ENCODE peak calls at places on chromosomes 11 and 22, in six cellular contexts. Y, Q, J, C, V and P are unnamed samples.
A peak's percentile ranks its signal among the peaks of the same experiment; 100 is the strongest.

GRCh38 chr22:47199261-47199948 is 437.0 kb downstream of the TBC1D22A start:
- DNase-seq in Y (no peak), Q (no peak), J (no peak), C (no peak), V (no peak), P (no peak)

GRCh38 chr22:30275625-30276024 is 9.0 kb upstream of the OSM start:
- DNase-seq in Y (no peak), Q (peak; percentile 42), J (no peak), C (no peak), V (no peak), P (no peak)

GRCh38 chr11:115197031-115197430 is 307.2 kb downstream of the CADM1 start:
- DNase-seq in Y (no peak), Q (no peak), J (no peak), C (no peak), V (no peak), P (no peak)

GRCh38 chr22:31977939-31978338 is 33.6 kb downstream of the YWHAH start:
- DNase-seq in Y (no peak), Q (no peak), J (no peak), C (no peak), V (no peak), P (no peak)

GRCh38 chr11:71342951-71343827 is 90.8 kb upstream of the SHANK2 start:
- DNase-seq in Y (no peak), Q (peak; percentile 74), J (peak; percentile 55), C (peak; percentile 15), V (peak; percentile 64), P (no peak)

GRCh38 chr22:41821449-41822030 is 11.4 kb upstream of the SREBF2 start:
- DNase-seq in Y (no peak), Q (no peak), J (no peak), C (no peak), V (no peak), P (no peak)

GRCh38 chr11:23540101-23540561 is 679.9 kb upstream of the CCDC179 start:
- DNase-seq in Y (no peak), Q (peak; percentile 15), J (peak; percentile 30), C (peak; percentile 53), V (peak; percentile 54), P (no peak)

GRCh38 chr11:93668171-93668570 is 6.7 kb downstream of the CEP295 start:
- DNase-seq in Y (no peak), Q (no peak), J (no peak), C (peak; percentile 5), V (no peak), P (no peak)

GRCh38 chr22:24951942-24952836 is at the start of gene KIAA1671:
- DNase-seq in Y (peak; percentile 78), Q (peak; percentile 93), J (peak; percentile 91), C (peak; percentile 27), V (peak; percentile 88), P (peak; percentile 81)

GRCh38 chr11:132205006-132205405 is 834.6 kb downstream of the NTM start:
- DNase-seq in Y (no peak), Q (no peak), J (no peak), C (no peak), V (no peak), P (no peak)

DNA sequence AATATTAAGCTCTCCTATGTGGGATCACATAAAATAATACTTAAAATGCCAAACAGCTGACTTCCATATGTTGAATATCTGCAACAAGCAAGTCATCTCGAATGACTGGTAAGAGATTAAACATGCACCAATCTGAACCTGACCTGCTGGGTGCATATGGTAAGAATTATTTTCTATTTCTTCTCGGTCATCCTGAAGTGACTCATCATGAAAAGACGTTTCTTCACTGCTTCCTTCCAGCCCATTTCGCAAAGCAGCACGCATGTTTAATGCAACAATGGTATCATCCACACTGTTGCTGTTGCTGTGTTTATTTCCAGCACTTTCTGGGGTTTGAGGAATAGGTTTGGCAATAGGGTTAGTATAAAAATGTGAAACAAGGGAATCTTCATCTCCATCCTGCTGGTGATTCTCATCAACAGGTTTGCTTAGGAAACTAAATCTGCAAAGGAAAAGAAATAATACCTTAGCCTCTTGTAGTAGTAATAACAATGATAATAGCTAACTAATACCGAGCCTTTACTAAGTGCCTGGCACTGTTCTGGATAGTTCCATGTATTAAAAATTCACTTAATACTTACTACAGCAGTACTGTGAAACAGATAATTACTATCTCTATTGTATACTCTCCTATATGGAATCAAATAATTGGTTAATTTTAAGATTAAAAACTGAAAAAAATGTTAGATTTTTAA is 52.0 kb upstream of the CHRNA10 start:
- DNase-seq in Y (no peak), Q (no peak), J (no peak), C (peak; percentile 99), V (no peak), P (no peak)
- H3K36me3 ChIP-seq in Y (peaks cover 92% of the 10 kb centered on the region), Q (peaks cover 15% of the 10 kb centered on the region), J (peaks cover 9% of the 10 kb centered on the region), C (peaks cover 38% of the 10 kb centered on the region), V (peaks cover 13% of the 10 kb centered on the region), P (peaks cover 99% of the 10 kb centered on the region)

GRCh38 chr11:64256300-64256699 is 5.0 kb downstream of the PLCB3 start:
- DNase-seq in Y (no peak), Q (no peak), J (no peak), C (no peak), V (no peak), P (no peak)
- H3K36me3 ChIP-seq in Y (peaks cover 16% of the 10 kb centered on the region), Q (no peaks in the 10 kb centered on the region), J (peaks cover 14% of the 10 kb centered on the region), C (peaks cover 46% of the 10 kb centered on the region), V (peaks cover 49% of the 10 kb centered on the region), P (peaks cover 69% of the 10 kb centered on the region)

GRCh38 chr11:70343631-70344030 is 54.7 kb upstream of the CTTN start:
- DNase-seq in Y (no peak), Q (no peak), J (no peak), C (no peak), V (no peak), P (no peak)

GRCh38 chr11:70338594-70338993 is 59.7 kb upstream of the CTTN start:
- DNase-seq in Y (no peak), Q (no peak), J (no peak), C (no peak), V (no peak), P (no peak)

GRCh38 chr11:70339066-70339465 is 59.3 kb upstream of the CTTN start:
- DNase-seq in Y (no peak), Q (no peak), J (no peak), C (no peak), V (no peak), P (no peak)

GRCh38 chr11:70341881-70342429 is 56.4 kb upstream of the CTTN start:
- DNase-seq in Y (no peak), Q (no peak), J (no peak), C (no peak), V (no peak), P (no peak)
- H3K36me3 ChIP-seq in Y (peaks cover 68% of the 10 kb centered on the region), Q (no peaks in the 10 kb centered on the region), J (peaks cover 18% of the 10 kb centered on the region), C (peaks cover 46% of the 10 kb centered on the region), V (peaks cover 37% of the 10 kb centered on the region), P (peaks cover 62% of the 10 kb centered on the region)

GRCh38 chr11:6635082-6635932 is 16.1 kb upstream of the TPP1 start:
- DNase-seq in Y (no peak), Q (no peak), J (peak; percentile 80), C (peak; percentile 87), V (no peak), P (no peak)

GRCh38 chr11:6633422-6634408 is 14.5 kb upstream of the TPP1 start:
- DNase-seq in Y (no peak), Q (no peak), J (no peak), C (no peak), V (no peak), P (no peak)

GRCh38 chr11:6632116-6633073 is 13.2 kb upstream of the TPP1 start:
- DNase-seq in Y (no peak), Q (no peak), J (no peak), C (no peak), V (no peak), P (no peak)

GRCh38 chr11:6636480-6636879 is 17.3 kb upstream of the TPP1 start:
- DNase-seq in Y (no peak), Q (no peak), J (no peak), C (no peak), V (no peak), P (no peak)

DNA sequence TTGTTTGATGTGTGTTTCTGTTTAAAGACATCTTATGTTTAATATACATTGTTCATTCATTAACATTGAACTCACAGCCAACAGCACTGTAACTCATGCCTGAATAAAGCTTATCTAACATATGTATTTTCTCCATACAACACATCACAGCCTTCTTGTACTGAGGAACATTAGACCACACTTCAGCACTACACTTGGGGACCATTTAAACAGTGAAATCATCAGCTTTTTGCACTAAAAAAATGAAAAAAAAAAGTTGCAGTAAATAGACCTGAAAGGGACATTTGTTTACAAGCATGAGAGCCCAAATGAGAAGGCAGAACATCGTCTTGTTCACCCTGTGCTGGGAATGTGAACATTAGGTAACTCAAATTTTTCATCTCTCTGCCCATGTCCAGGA is 15.3 kb upstream of the TPP1 start:
- DNase-seq in Y (no peak), Q (no peak), J (no peak), C (no peak), V (no peak), P (no peak)
- H3K36me3 ChIP-seq in Y (peaks cover 9% of the 10 kb centered on the region), Q (no peaks in the 10 kb centered on the region), J (no peaks in the 10 kb centered on the region), C (peaks cover 41% of the 10 kb centered on the region), V (no peaks in the 10 kb centered on the region), P (no peaks in the 10 kb centered on the region)

DNA sequence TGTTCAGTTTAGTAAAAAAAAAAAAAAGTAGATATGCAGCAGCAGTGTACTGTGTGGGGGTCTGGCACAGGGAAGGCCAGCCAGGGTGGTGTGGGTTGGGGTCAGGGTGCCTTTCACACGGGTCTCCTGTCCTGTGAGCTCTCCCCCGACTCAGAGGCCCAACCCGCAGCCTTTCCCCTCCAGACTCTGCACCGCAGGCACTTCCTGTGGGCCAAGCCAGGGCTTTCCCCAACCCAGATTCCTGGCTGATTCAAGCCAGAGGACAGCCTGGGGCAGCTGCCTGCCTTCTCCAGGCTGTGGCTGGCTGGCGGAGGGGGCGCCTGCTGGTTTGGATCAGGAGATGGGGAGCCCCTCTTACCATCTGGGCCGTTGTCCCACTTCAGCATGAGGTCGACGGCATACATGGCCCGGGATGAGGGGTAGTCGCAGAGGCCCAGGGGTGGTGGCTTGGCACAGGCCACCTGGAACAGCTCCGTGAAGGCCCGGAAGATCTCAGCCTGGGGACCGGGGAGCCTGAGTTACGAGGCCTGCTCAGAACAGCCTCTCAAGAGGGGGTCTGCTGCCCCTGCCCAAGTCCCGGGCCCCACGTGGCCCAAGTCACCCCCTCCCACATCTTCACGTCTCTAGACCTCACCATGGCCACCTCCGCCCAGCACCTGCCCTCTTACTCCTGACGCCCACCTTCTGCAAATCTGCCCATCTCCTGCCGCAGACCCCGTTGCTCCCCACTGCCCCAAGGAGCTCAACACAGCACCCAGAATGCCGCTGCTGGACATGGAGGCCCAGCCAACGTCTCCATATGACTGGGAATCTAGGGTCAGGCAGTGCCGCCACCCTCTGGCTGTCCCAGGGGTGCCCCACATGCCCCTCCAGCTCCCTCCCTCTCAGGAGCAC is 17.3 kb downstream of the TSPO start:
- DNase-seq in Y (no peak), Q (no peak), J (no peak), C (peak; percentile 32), V (no peak), P (no peak)
- H3K36me3 ChIP-seq in Y (peaks cover 32% of the 10 kb centered on the region), Q (peaks cover 9% of the 10 kb centered on the region), J (no peaks in the 10 kb centered on the region), C (peaks cover 32% of the 10 kb centered on the region), V (peaks cover 43% of the 10 kb centered on the region), P (peaks cover 41% of the 10 kb centered on the region)